ENCODE peak calls at places on chromosomes 4 and X, in nine cellular contexts. R is amniotic stem cell; U is sigmoid colon; N is tibial artery; E is epithelial cell of proximal tubule; L is HCEC 1CT; D is CD8-positive, alpha-beta memory T cell; T is posterior vena cava; I is astrocyte of the spinal cord. F is an unnamed sample.

GRCh38 chr4:110854021-110854678 is 231.3 kb upstream of the PITX2 start:
- DNase-seq in R (peak), U (no peak), N (no peak), E (no peak), L (peak), D (no peak), T (no peak), I (peak), F (no peak)

GRCh38 chr4:104829761-104830160 is 316.9 kb upstream of the TET2 start:
- DNase-seq in R (no peak), U (no peak), N (no peak), E (no peak), L (no peak), D (no peak), T (no peak), I (no peak), F (no peak)

GRCh38 chr4:42610941-42611340 is 46.0 kb downstream of the ATP8A1 start:
- DNase-seq in R (no peak), U (no peak), N (no peak), E (no peak), L (no peak), D (no peak), T (no peak), I (no peak), F (no peak)

GRCh38 chrX:86604620-86605019 is 456.4 kb downstream of the DACH2 start:
- DNase-seq in R (no peak), U (no peak), N (no peak), E (no peak), L (no peak), D (no peak), T (no peak), I (no peak), F (no peak)

GRCh38 chr4:185384877-185385465 is 10.8 kb downstream of the LRP2BP start:
- DNase-seq in R (no peak), U (no peak), N (no peak), E (no peak), L (no peak), D (no peak), T (no peak), I (no peak), F (peak)

GRCh38 chr4:60389636-60390035 is 810.5 kb upstream of the ADGRL3 start:
- DNase-seq in R (no peak), U (no peak), N (no peak), E (no peak), L (no peak), D (no peak), T (no peak), I (peak), F (no peak)

GRCh38 chrX:153766098-153766817 is 2.2 kb downstream of the PLXNB3 start:
- DNase-seq in R (peak), U (peak), N (no peak), E (no peak), L (peak), D (no peak), T (peak), I (peak), F (peak)

GRCh38 chrX:51802917-51803688 is 59.9 kb downstream of the GSPT2 start:
- DNase-seq in R (peak), U (peak), N (no peak), E (peak), L (peak), D (peak), T (peak), I (peak), F (no peak)

GRCh38 chr4:81714251-81714650 is 242.5 kb upstream of the RASGEF1B start:
- DNase-seq in R (no peak), U (no peak), N (no peak), E (no peak), L (no peak), D (no peak), T (no peak), I (no peak), F (no peak)

GRCh38 chrX:13742397-13743176 is 8.0 kb downstream of the OFD1 start:
- DNase-seq in R (no peak), U (no peak), N (no peak), E (no peak), L (no peak), D (peak), T (no peak), I (no peak), F (no peak)

GRCh38 chrX:8728932-8729331 is 3.0 kb downstream of the ANOS1 start:
- DNase-seq in R (no peak), U (no peak), N (no peak), E (no peak), L (no peak), D (no peak), T (no peak), I (no peak), F (no peak)

GRCh38 chr4:82698412-82698811 is 100.2 kb downstream of the SCD5 start:
- DNase-seq in R (no peak), U (no peak), N (no peak), E (no peak), L (no peak), D (no peak), T (no peak), I (no peak), F (no peak)